ENCODE peak calls at places on chromosomes 2 and 18, in ten cellular contexts. One of them, this sample, is unnamed.
A peak's percentile ranks its signal among the peaks of the same experiment; 100 is the strongest.

GRCh38 chr2:54456526-54457325 is 599 bp downstream of the SPTBN1 start:
- DNase-seq in cardiac fibroblast: peak; percentile 54
- DNase-seq in Calu3: peak; percentile 39
- DNase-seq in nephron progenitor cell: peak; percentile 72
- DNase-seq in head of caudate nucleus: peak; percentile 49
- DNase-seq in T-helper 2 cell: no peak
- DNase-seq in brain microvascular endothelial cell: no peak
- DNase-seq in NCI-H1105 treated with DMSO at 0.1 percent for 48 hours: peak; percentile 54
- DNase-seq in AG20443: peak; percentile 74
- DNase-seq in Panc1: no peak
- DNase-seq in this sample: no peak

GRCh38 chr2:10339647-10340592 is 37.2 kb downstream of the HPCAL1 start:
- DNase-seq in cardiac fibroblast: no peak
- DNase-seq in Calu3: no peak
- DNase-seq in nephron progenitor cell: no peak
- DNase-seq in head of caudate nucleus: no peak
- DNase-seq in T-helper 2 cell: no peak
- DNase-seq in brain microvascular endothelial cell: no peak
- DNase-seq in NCI-H1105 treated with DMSO at 0.1 percent for 48 hours: no peak
- DNase-seq in AG20443: no peak
- DNase-seq in Panc1: no peak
- DNase-seq in this sample: no peak

GRCh38 chr18:2997846-2998599 is 14.9 kb downstream of the LPIN2 start:
- DNase-seq in cardiac fibroblast: peak; percentile 48
- DNase-seq in Calu3: no peak
- DNase-seq in nephron progenitor cell: no peak
- DNase-seq in head of caudate nucleus: no peak
- DNase-seq in T-helper 2 cell: no peak
- DNase-seq in brain microvascular endothelial cell: no peak
- DNase-seq in NCI-H1105 treated with DMSO at 0.1 percent for 48 hours: no peak
- DNase-seq in AG20443: no peak
- DNase-seq in Panc1: no peak
- DNase-seq in this sample: no peak

GRCh38 chr2:28233070-28233718 is 159.5 kb upstream of the FOSL2 start:
- DNase-seq in cardiac fibroblast: peak; percentile 29
- DNase-seq in Calu3: peak; percentile 43
- DNase-seq in nephron progenitor cell: peak; percentile 23
- DNase-seq in head of caudate nucleus: no peak
- DNase-seq in T-helper 2 cell: no peak
- DNase-seq in brain microvascular endothelial cell: no peak
- DNase-seq in NCI-H1105 treated with DMSO at 0.1 percent for 48 hours: no peak
- DNase-seq in AG20443: peak; percentile 64
- DNase-seq in Panc1: no peak
- DNase-seq in this sample: no peak

GRCh38 chr2:235757212-235757611 is 263.4 kb downstream of the AGAP1 start:
- DNase-seq in cardiac fibroblast: no peak
- DNase-seq in Calu3: no peak
- DNase-seq in nephron progenitor cell: no peak
- DNase-seq in head of caudate nucleus: no peak
- DNase-seq in T-helper 2 cell: no peak
- DNase-seq in brain microvascular endothelial cell: no peak
- DNase-seq in NCI-H1105 treated with DMSO at 0.1 percent for 48 hours: no peak
- DNase-seq in AG20443: no peak
- DNase-seq in Panc1: no peak
- DNase-seq in this sample: no peak

GRCh38 chr2:19488009-19488691 is 129.7 kb upstream of the OSR1 start:
- DNase-seq in cardiac fibroblast: peak; percentile 34
- DNase-seq in Calu3: peak; percentile 54
- DNase-seq in nephron progenitor cell: no peak
- DNase-seq in head of caudate nucleus: no peak
- DNase-seq in T-helper 2 cell: no peak
- DNase-seq in brain microvascular endothelial cell: peak; percentile 43
- DNase-seq in NCI-H1105 treated with DMSO at 0.1 percent for 48 hours: no peak
- DNase-seq in AG20443: peak; percentile 24
- DNase-seq in Panc1: no peak
- DNase-seq in this sample: no peak

GRCh38 chr2:99957724-99958123 is 184.7 kb downstream of the AFF3 start:
- DNase-seq in cardiac fibroblast: no peak
- DNase-seq in Calu3: no peak
- DNase-seq in nephron progenitor cell: no peak
- DNase-seq in head of caudate nucleus: no peak
- DNase-seq in T-helper 2 cell: no peak
- DNase-seq in brain microvascular endothelial cell: no peak
- DNase-seq in NCI-H1105 treated with DMSO at 0.1 percent for 48 hours: no peak
- DNase-seq in AG20443: peak; percentile 61
- DNase-seq in Panc1: no peak
- DNase-seq in this sample: peak; percentile 32

GRCh38 chr18:48800877-48801727 is 149.7 kb downstream of the SMAD7 start:
- DNase-seq in cardiac fibroblast: no peak
- DNase-seq in Calu3: no peak
- DNase-seq in nephron progenitor cell: no peak
- DNase-seq in head of caudate nucleus: peak; percentile 7
- DNase-seq in T-helper 2 cell: no peak
- DNase-seq in brain microvascular endothelial cell: no peak
- DNase-seq in NCI-H1105 treated with DMSO at 0.1 percent for 48 hours: no peak
- DNase-seq in AG20443: no peak
- DNase-seq in Panc1: no peak
- DNase-seq in this sample: no peak

GRCh38 chr2:134148843-134149472 is 104.9 kb upstream of the MGAT5 start:
- DNase-seq in cardiac fibroblast: no peak
- DNase-seq in Calu3: no peak
- DNase-seq in nephron progenitor cell: no peak
- DNase-seq in head of caudate nucleus: no peak
- DNase-seq in T-helper 2 cell: no peak
- DNase-seq in brain microvascular endothelial cell: no peak
- DNase-seq in NCI-H1105 treated with DMSO at 0.1 percent for 48 hours: no peak
- DNase-seq in AG20443: no peak
- DNase-seq in Panc1: no peak
- DNase-seq in this sample: no peak

GRCh38 chr2:208608436-208608835 is 201.8 kb downstream of the PTH2R start:
- DNase-seq in cardiac fibroblast: no peak
- DNase-seq in Calu3: no peak
- DNase-seq in nephron progenitor cell: no peak
- DNase-seq in head of caudate nucleus: no peak
- DNase-seq in T-helper 2 cell: no peak
- DNase-seq in brain microvascular endothelial cell: no peak
- DNase-seq in NCI-H1105 treated with DMSO at 0.1 percent for 48 hours: peak; percentile 76
- DNase-seq in AG20443: no peak
- DNase-seq in Panc1: no peak
- DNase-seq in this sample: no peak

GRCh38 chr2:68320118-68320641 is 431 bp upstream of the CNRIP1 start:
- DNase-seq in cardiac fibroblast: peak; percentile 25
- DNase-seq in Calu3: no peak
- DNase-seq in nephron progenitor cell: peak; percentile 22
- DNase-seq in head of caudate nucleus: peak; percentile 37
- DNase-seq in T-helper 2 cell: no peak
- DNase-seq in brain microvascular endothelial cell: no peak
- DNase-seq in NCI-H1105 treated with DMSO at 0.1 percent for 48 hours: peak; percentile 81
- DNase-seq in AG20443: peak; percentile 17
- DNase-seq in Panc1: no peak
- DNase-seq in this sample: no peak

GRCh38 chr2:113858764-113859163 is 31.1 kb upstream of the ACTR3 start:
- DNase-seq in cardiac fibroblast: peak; percentile 73
- DNase-seq in Calu3: no peak
- DNase-seq in nephron progenitor cell: no peak
- DNase-seq in head of caudate nucleus: no peak
- DNase-seq in T-helper 2 cell: no peak
- DNase-seq in brain microvascular endothelial cell: peak; percentile 84
- DNase-seq in NCI-H1105 treated with DMSO at 0.1 percent for 48 hours: no peak
- DNase-seq in AG20443: peak; percentile 91
- DNase-seq in Panc1: peak; percentile 45
- DNase-seq in this sample: peak; percentile 40

GRCh38 chr2:202033317-202034248 is at the start of gene FZD7:
- DNase-seq in cardiac fibroblast: peak; percentile 93
- DNase-seq in Calu3: peak; percentile 95
- DNase-seq in nephron progenitor cell: peak; percentile 95
- DNase-seq in head of caudate nucleus: peak; percentile 84
- DNase-seq in T-helper 2 cell: peak; percentile 74
- DNase-seq in brain microvascular endothelial cell: peak; percentile 84
- DNase-seq in NCI-H1105 treated with DMSO at 0.1 percent for 48 hours: peak; percentile 69
- DNase-seq in AG20443: peak; percentile 95
- DNase-seq in Panc1: peak; percentile 45
- DNase-seq in this sample: peak; percentile 84

GRCh38 chr2:144152817-144153271 is 367.1 kb downstream of the ZEB2 start:
- DNase-seq in cardiac fibroblast: peak; percentile 41
- DNase-seq in Calu3: no peak
- DNase-seq in nephron progenitor cell: no peak
- DNase-seq in head of caudate nucleus: no peak
- DNase-seq in T-helper 2 cell: no peak
- DNase-seq in brain microvascular endothelial cell: peak; percentile 76
- DNase-seq in NCI-H1105 treated with DMSO at 0.1 percent for 48 hours: no peak
- DNase-seq in AG20443: peak; percentile 60
- DNase-seq in Panc1: no peak
- DNase-seq in this sample: no peak